ENCODE peak calls at places on chromosomes 16 and 17, in six cellular contexts. L is CD4-positive, alpha-beta T cell; X is naive thymus-derived CD4-positive, alpha-beta T cell; H is cardiac fibroblast; Y is colonic mucosa; E is small intestine. T is an unnamed sample.
A peak's percentile ranks its signal among the peaks of the same experiment; 100 is the strongest.

GRCh38 chr17:35809855-35810461 is 674 bp downstream of the TAF15 start:
- DNase-seq in L (no peak), X (no peak), H (peak; percentile 54), Y (no peak), E (no peak), T (peak; percentile 32)

GRCh38 chr17:79850571-79851460 is 11.6 kb upstream of the CBX4 start:
- DNase-seq in L (no peak), X (no peak), H (peak; percentile 86), Y (no peak), E (no peak), T (peak; percentile 85)

GRCh38 chr17:50028207-50029120 is 27.4 kb upstream of the ITGA3 start:
- DNase-seq in L (no peak), X (no peak), H (peak; percentile 49), Y (no peak), E (no peak), T (peak; percentile 66)

GRCh38 chr17:82798752-82799151 is 41.1 kb downstream of the ZNF750 start:
- DNase-seq in L (no peak), X (no peak), H (no peak), Y (no peak), E (no peak), T (no peak)

GRCh38 chr16:64865037-64865696 is 256.7 kb downstream of the CDH11 start:
- DNase-seq in L (no peak), X (no peak), H (peak; percentile 28), Y (no peak), E (no peak), T (no peak)

GRCh38 chr16:70805787-70806186 is 4.8 kb upstream of the VAC14 start:
- DNase-seq in L (no peak), X (no peak), H (peak; percentile 93), Y (no peak), E (no peak), T (peak; percentile 44)

GRCh38 chr16:81889896-81890634 is 111.0 kb downstream of the PLCG2 start:
- DNase-seq in L (peak; percentile 43), X (peak; percentile 45), H (peak; percentile 79), Y (peak; percentile 63), E (peak; percentile 72), T (peak; percentile 83)

GRCh38 chr17:2232244-2232638 is 71.3 kb downstream of the SMG6 start:
- DNase-seq in L (no peak), X (no peak), H (peak; percentile 89), Y (no peak), E (no peak), T (peak; percentile 61)

GRCh38 chr17:43401293-43401692 is 2.5 kb downstream of the ARL4D start:
- DNase-seq in L (no peak), X (no peak), H (peak; percentile 88), Y (no peak), E (no peak), T (peak; percentile 91)

GRCh38 chr17:31148205-31148604 is 53.4 kb downstream of the NF1 start:
- DNase-seq in L (no peak), X (no peak), H (peak; percentile 46), Y (no peak), E (no peak), T (no peak)